ENCODE peak calls at places on chromosomes 2 and 18, in five cellular contexts. O is RWPE1, M is neuronal stem cell, W is H9, A is heart right ventricle. T is an unnamed sample.
A peak's percentile ranks its signal among the peaks of the same experiment; 100 is the strongest.

GRCh38 chr2:209340522-209340921 is 83.3 kb upstream of the MAP2 start:
- DNase-seq in M (no peak), A (no peak), O (peak; percentile 15), W (no peak), T (no peak)

GRCh38 chr18:34701911-34702310 is 8.2 kb upstream of the DTNA start:
- DNase-seq in W (no peak), M (no peak), A (no peak), O (no peak), T (no peak)

GRCh38 chr2:58938988-58939387 is 697.9 kb upstream of the FANCL start:
- DNase-seq in O (no peak), W (no peak), A (no peak), M (no peak), T (no peak)

GRCh38 chr2:221426929-221427328 is 145.2 kb downstream of the EPHA4 start:
- DNase-seq in A (no peak), O (no peak), W (no peak), M (no peak), T (no peak)

GRCh38 chr2:26555246-26556133 is 77.6 kb upstream of the OTOF start:
- DNase-seq in W (no peak), M (no peak), A (no peak), O (no peak), T (no peak)

GRCh38 chr18:23069481-23069880 is 65.8 kb upstream of the CABLES1 start:
- DNase-seq in A (no peak), M (no peak), O (no peak), W (no peak), T (no peak)

GRCh38 chr2:88038263-88039105 is 17.1 kb downstream of the KRCC1 start:
- DNase-seq in W (no peak), A (no peak), M (no peak), O (peak; percentile 62), T (no peak)

GRCh38 chr2:236499691-236500573 is 69.7 kb upstream of the ACKR3 start:
- DNase-seq in W (no peak), A (no peak), M (no peak), O (no peak), T (no peak)

GRCh38 chr2:217218269-217219140 is 358.6 kb upstream of the TNP1 start:
- DNase-seq in A (peak; percentile 17), O (no peak), M (no peak), W (no peak), T (no peak)

GRCh38 chr2:25955869-25956535 is 26.3 kb downstream of the KIF3C start:
- DNase-seq in W (no peak), A (no peak), M (no peak), O (no peak), T (no peak)

GRCh38 chr18:49848115-49848514 is 34.8 kb upstream of the ACAA2 start:
- DNase-seq in M (no peak), W (no peak), A (no peak), O (no peak), T (no peak)

GRCh38 chr2:223649941-223650530 is 47.9 kb upstream of the SCG2 start:
- DNase-seq in O (no peak), A (no peak), M (no peak), W (no peak), T (no peak)

GRCh38 chr2:177239934-177240600 is 24.5 kb downstream of the NFE2L2 start:
- DNase-seq in W (no peak), A (no peak), M (no peak), O (no peak), T (peak; percentile 36)

GRCh38 chr2:60530660-60531276 is 22.7 kb downstream of the BCL11A start:
- DNase-seq in M (no peak), A (peak; percentile 46), W (no peak), O (peak; percentile 47), T (no peak)

GRCh38 chr2:32922466-32922865 is 24.3 kb upstream of the LTBP1 start:
- DNase-seq in A (no peak), W (no peak), M (no peak), O (no peak), T (no peak)

GRCh38 chr2:163465440-163465839 is 270.4 kb downstream of the FIGN start:
- DNase-seq in M (no peak), O (no peak), A (no peak), W (no peak), T (no peak)

GRCh38 chr18:74346206-74346605 is 30.6 kb downstream of the C18orf63 start:
- DNase-seq in W (no peak), O (no peak), M (no peak), A (no peak), T (no peak)

GRCh38 chr2:120912101-120912985 is 176.7 kb downstream of the GLI2 start:
- DNase-seq in M (no peak), W (no peak), O (peak; percentile 45), A (peak; percentile 66), T (no peak)

GRCh38 chr2:188902906-188903305 is 71.3 kb upstream of the COL3A1 start:
- DNase-seq in W (no peak), A (no peak), O (peak; percentile 35), M (no peak), T (no peak)

GRCh38 chr18:37564796-37565137 is 831 bp downstream of the CELF4 start:
- DNase-seq in W (peak; percentile 82), M (peak; percentile 84), A (peak; percentile 65), O (no peak), T (peak; percentile 30)

GRCh38 chr2:170176212-170176611 is 1.7 kb upstream of the MYO3B start:
- DNase-seq in W (no peak), M (no peak), O (no peak), A (no peak), T (no peak)

GRCh38 chr18:42961298-42961697 is 154.2 kb downstream of the RIT2 start:
- DNase-seq in M (no peak), W (no peak), O (no peak), A (no peak), T (no peak)

GRCh38 chr2:104583791-104584190 is 270.1 kb upstream of the POU3F3 start:
- DNase-seq in A (no peak), O (no peak), W (no peak), M (peak; percentile 5), T (no peak)

GRCh38 chr2:241898681-241899270 is 29.2 kb downstream of the RTP5 start:
- DNase-seq in O (no peak), W (peak; percentile 28), A (no peak), M (no peak), T (no peak)

GRCh38 chr2:138771534-138771933 is 8.7 kb downstream of the NXPH2 start:
- DNase-seq in O (no peak), A (no peak), M (no peak), W (no peak), T (no peak)

GRCh38 chr2:241555711-241556110 is 2.8 kb upstream of the BOK start:
- DNase-seq in W (peak; percentile 71), O (no peak), M (no peak), A (no peak), T (no peak)

GRCh38 chr18:26867471-26867870 is 2.0 kb upstream of the AQP4 start:
- DNase-seq in M (no peak), A (no peak), W (no peak), O (no peak), T (peak; percentile 9)
- H3K27ac ChIP-seq in M (no peak overlapping the region), A (no peak overlapping the region), W (no peak overlapping the region), O (no peak overlapping the region), T (peak overlapping the region; percentile 24)

DNA sequence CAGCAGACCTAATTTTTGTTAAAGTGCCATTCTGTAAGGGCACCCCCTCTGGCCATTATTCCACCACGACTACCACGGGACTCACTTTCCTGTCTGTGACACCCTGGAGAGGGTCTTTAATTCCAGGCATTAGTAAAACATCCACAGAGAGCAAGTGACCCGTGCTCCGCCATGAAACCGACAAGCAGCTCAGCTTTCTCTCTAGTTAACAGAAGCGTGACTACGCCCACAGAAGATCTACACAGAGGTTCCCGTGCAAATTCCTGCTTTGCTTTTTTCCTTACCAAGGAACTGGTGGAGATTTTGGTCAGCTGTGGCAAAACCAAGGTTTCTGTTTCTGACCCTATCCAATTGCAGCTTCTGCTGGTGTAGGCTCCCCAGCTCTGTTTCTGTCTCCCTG is 4.4 kb downstream of the SIGLEC15 start:
- DNase-seq in M (no peak), W (no peak), O (no peak), A (no peak), T (no peak)
- H3K27ac ChIP-seq in M (no peak overlapping the region), W (no peak overlapping the region), O (no peak overlapping the region), A (no peak overlapping the region), T (no peak overlapping the region)

DNA sequence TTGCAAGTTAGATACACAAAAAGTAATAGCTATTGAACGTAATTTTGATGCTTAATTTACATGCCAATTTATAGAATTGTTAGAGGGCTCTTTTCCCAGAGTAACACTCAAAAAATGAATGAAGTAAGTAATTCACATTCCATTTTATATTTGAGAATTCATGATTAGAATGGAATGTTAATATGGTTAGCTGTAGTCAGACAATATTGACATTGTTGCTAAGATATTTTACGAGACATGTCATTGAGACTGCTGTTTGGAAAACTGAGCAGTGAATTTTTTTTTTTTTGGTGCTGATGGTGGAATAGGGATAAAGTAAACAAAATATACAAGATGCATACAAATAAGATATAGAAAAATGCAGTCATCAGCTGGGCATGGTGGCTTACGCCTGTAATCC is 115.2 kb downstream of the TANC1 start:
- DNase-seq in A (no peak), M (no peak), W (no peak), O (no peak), T (no peak)
- H3K27ac ChIP-seq in A (peak overlapping the region; percentile 74), M (no peak overlapping the region), W (no peak overlapping the region), O (no peak overlapping the region), T (no peak overlapping the region)

DNA sequence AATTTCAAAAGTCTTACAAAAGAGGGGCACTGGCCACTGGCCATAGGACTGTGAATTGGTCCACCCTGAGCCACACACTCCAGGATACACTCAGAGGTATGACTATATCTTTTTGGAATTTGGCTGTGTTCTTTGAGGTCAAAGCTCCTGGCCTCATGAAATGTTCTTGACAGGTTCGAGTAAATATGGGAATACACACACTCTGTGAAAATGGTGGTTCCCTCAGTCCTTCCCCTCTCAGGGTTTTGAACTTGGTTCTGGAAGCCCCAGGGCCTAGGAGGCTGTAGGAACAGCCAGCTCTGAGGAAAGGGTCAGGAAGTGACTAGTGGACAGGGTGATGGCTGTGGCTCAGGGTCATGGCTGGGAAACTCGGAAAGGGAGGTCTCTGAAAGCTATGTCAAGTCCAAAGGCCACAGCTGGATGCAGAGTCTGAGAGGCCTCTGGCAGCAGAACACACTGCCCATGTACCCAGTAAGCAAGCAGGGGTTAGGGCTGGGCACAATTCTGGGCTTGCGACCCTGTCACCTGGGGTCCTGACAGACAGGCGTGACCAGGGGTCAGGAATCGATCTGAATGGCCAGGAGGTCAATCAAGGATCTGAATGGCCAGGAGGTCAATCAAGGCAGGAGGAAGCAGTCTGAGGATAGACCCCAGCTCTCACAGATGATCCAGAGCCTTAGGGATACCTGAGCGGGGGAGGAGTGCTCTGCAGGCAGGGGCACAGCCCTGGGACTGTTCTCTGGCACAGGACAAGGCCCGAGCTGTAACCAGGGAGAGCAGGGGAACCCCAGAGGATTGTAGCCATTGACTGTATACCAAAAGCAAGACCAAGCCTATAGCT is 223.4 kb upstream of the SMAD2 start:
- DNase-seq in A (no peak), O (no peak), W (no peak), M (no peak), T (no peak)
- H3K27ac ChIP-seq in A (no peak overlapping the region), O (peak overlapping the region; percentile 84), W (no peak overlapping the region), M (no peak overlapping the region), T (no peak overlapping the region)

GRCh38 chr2:85529809-85530208 is 9.2 kb upstream of the MAT2A start:
- DNase-seq in M (no peak), A (no peak), O (no peak), W (no peak), T (no peak)
- H3K27ac ChIP-seq in M (no peak overlapping the region), A (no peak overlapping the region), O (no peak overlapping the region), W (no peak overlapping the region), T (no peak overlapping the region)

DNA sequence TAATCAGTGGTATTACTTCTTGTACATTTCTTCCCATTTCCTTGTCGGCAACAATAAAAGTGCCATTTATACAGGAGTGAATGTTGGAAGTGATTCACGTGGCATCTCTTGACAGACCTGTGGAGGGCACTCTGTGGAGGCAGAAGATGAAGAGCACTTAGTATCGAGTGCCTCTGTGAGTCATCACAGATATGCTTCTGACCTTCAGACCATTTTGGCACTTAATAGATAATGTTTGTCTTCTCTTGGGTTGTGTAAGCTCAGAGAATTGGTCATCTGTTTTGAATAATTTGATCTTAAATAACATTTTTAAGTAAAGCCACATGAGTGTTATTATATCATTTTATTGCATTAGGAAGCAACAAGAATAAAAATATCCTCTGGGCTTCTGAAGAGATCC is 305.5 kb downstream of the PTPRM start:
- DNase-seq in M (no peak), O (peak; percentile 30), A (no peak), W (no peak), T (no peak)
- H3K27ac ChIP-seq in M (no peak overlapping the region), O (no peak overlapping the region), A (no peak overlapping the region), W (no peak overlapping the region), T (no peak overlapping the region)

T was measured in substantia nigra.